ENCODE peak calls at places on chromosome 3, in ten cellular contexts. L is cardiac muscle cell, T is suprapubic skin, Y is astrocyte, E is heart left ventricle, V is body of pancreas, W is BE2C, G is mucosa of descending colon, P is ovary, C is GM12878. R is an unnamed sample.

GRCh38 chr3:157530637-157531300 is 27.6 kb upstream of the VEPH1 start:
- DNase-seq in L (peak; percentile 69), T (no peak), Y (peak; percentile 73), E (no peak), V (no peak), W (no peak), G (no peak), P (no peak), C (no peak), R (no peak)

GRCh38 chr3:131386429-131386926 is 4.9 kb downstream of the NUDT16 start:
- DNase-seq in L (peak; percentile 65), T (peak; percentile 88), Y (no peak), E (peak; percentile 82), V (peak; percentile 42), W (no peak), G (peak; percentile 77), P (no peak), C (no peak), R (peak; percentile 57)

GRCh38 chr3:174440350-174440716 is 418.8 kb upstream of the NAALADL2 start:
- DNase-seq in L (peak; percentile 76), T (no peak), Y (peak; percentile 67), E (no peak), V (peak; percentile 18), W (no peak), G (peak; percentile 24), P (peak; percentile 46), C (no peak), R (peak; percentile 36)

GRCh38 chr3:88852606-88853005 is 254.8 kb upstream of the EPHA3 start:
- DNase-seq in L (no peak), T (no peak), Y (no peak), E (no peak), V (no peak), W (no peak), G (no peak), P (no peak), C (no peak), R (no peak)

GRCh38 chr3:56819016-56819809 is 17.5 kb upstream of the ARHGEF3 start:
- DNase-seq in L (no peak), T (no peak), Y (no peak), E (no peak), V (no peak), W (no peak), G (no peak), P (no peak), C (no peak), R (no peak)

GRCh38 chr3:123949606-123950005 is 11.4 kb downstream of the CCDC14 start:
- DNase-seq in L (no peak), T (no peak), Y (peak; percentile 72), E (no peak), V (no peak), W (no peak), G (no peak), P (no peak), C (no peak), R (no peak)

GRCh38 chr3:171801738-171802600 is 8.3 kb downstream of the PLD1 start:
- DNase-seq in L (peak; percentile 91), T (no peak), Y (peak; percentile 94), E (no peak), V (no peak), W (no peak), G (no peak), P (no peak), C (peak; percentile 70), R (no peak)

GRCh38 chr3:14886101-14886500 is 61.3 kb upstream of the NR2C2 start:
- DNase-seq in L (no peak), T (no peak), Y (no peak), E (no peak), V (no peak), W (no peak), G (no peak), P (no peak), C (no peak), R (no peak)

GRCh38 chr3:31129241-31129640 is 234.8 kb upstream of the GADL1 start:
- DNase-seq in L (no peak), T (no peak), Y (no peak), E (no peak), V (no peak), W (no peak), G (no peak), P (no peak), C (peak; percentile 19), R (no peak)

GRCh38 chr3:184511741-184512140 is 49.8 kb upstream of the EPHB3 start:
- DNase-seq in L (no peak), T (no peak), Y (no peak), E (no peak), V (no peak), W (no peak), G (no peak), P (no peak), C (no peak), R (no peak)

GRCh38 chr3:184508938-184509337 is 52.6 kb upstream of the EPHB3 start:
- DNase-seq in L (no peak), T (no peak), Y (no peak), E (no peak), V (peak; percentile 43), W (no peak), G (no peak), P (no peak), C (no peak), R (no peak)

GRCh38 chr3:184512621-184513020 is 49.0 kb upstream of the EPHB3 start:
- DNase-seq in L (no peak), T (no peak), Y (no peak), E (no peak), V (no peak), W (no peak), G (no peak), P (no peak), C (no peak), R (no peak)

GRCh38 chr3:184514151-184514490 is 47.5 kb upstream of the EPHB3 start:
- DNase-seq in L (no peak), T (no peak), Y (no peak), E (no peak), V (no peak), W (no peak), G (no peak), P (no peak), C (no peak), R (no peak)

DNA sequence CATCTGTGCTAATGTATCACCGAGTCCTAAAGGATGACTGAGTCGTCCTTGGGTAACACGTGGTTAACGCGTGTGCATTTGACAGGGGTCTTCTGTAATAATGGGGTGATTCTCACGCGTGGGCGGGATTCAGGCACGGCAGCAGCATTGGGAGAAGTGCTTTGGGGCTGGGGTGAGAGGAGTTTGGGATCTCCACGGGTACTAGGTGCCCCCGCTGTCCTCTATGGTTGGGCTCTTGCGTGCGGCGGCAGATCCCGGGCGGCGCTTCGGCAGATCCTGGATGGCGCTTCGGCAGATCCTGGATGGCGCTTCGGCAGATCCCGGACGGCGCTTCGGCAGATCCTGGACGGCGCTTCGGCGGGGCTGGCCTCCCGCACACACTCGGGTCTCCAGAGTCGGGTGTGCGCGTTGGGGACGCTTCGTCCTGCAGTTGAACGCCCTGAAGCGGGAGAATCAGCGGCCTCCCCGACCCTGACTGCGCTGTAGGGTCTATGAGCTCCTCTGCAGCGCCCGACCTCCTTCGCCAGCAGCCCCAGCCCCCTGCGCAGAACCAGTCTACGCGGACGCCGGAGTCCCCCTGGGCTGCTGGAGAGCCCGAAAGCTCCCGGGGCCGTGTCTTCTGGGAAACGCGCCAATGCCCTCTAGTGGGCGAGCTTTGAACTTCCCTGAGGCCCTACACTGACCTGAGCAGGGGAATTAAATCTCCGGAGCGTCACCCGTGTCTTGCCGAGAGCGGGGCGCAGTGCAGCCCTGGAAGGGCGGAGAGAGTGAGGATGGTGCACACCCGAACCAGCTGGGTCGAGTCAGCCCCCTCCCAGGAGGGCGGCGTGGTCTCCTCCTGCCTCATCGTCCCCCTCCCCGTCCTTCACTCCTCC is 48.1 kb upstream of the EPHB3 start:
- DNase-seq in L (peak; percentile 83), T (peak; percentile 92), Y (peak; percentile 42), E (peak; percentile 85), V (peak; percentile 88), W (peak; percentile 90), G (peak; percentile 88), P (peak; percentile 93), C (peak; percentile 7), R (peak; percentile 85)
- TF ChIP-seq CTCF in L (peak; percentile 84), T (peak; percentile 81), Y (peak; percentile 67), E (peak; percentile 89), V (peak; percentile 75), W (peak; percentile 83), G (peak; percentile 90), P (peak; percentile 88), C (peak; percentile 90), R (peak; percentile 90)

GRCh38 chr3:185653949-185654757 is 68.1 kb downstream of the SENP2 start:
- DNase-seq in L (peak; percentile 60), T (no peak), Y (peak; percentile 66), E (no peak), V (no peak), W (no peak), G (no peak), P (no peak), C (no peak), R (no peak)
- H3K4me3 ChIP-seq in L (no peak overlapping the region), T (no peak overlapping the region), Y (no peak overlapping the region), E (no peak overlapping the region), V (no peak overlapping the region), W (no peak overlapping the region), G (no peak overlapping the region), P (no peak overlapping the region), C (no peak overlapping the region), R (no peak overlapping the region)

DNA sequence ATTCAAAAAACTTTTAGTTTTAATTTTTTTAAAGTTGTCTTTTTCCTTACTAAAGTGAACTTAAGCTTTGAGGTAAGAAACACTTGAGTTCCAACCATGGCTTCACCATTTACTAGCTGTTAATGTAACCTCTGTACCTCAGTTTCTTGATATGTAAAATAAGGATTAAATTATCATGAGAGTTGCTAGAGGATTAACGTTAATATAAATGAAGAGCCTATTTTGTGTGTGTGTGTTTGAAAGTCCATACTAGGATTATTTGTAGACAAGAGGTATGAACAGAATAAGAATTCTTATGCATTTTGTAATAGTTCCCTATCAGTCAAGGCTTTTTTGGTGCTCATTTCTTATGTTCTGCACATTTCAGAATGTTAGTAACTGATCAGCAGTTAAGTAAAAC is 93.7 kb downstream of the MME start:
- DNase-seq in L (no peak), T (no peak), Y (no peak), E (no peak), V (no peak), W (no peak), G (no peak), P (no peak), C (no peak), R (no peak)
- H3K4me1 ChIP-seq in L (no peaks in the 10 kb centered on the region), T (no peaks in the 10 kb centered on the region), Y (no peaks in the 10 kb centered on the region), E (no peaks in the 10 kb centered on the region), V (no peaks in the 10 kb centered on the region), W (no peaks in the 10 kb centered on the region), G (no peaks in the 10 kb centered on the region), P (no peaks in the 10 kb centered on the region), C (no peaks in the 10 kb centered on the region), R (no peaks in the 10 kb centered on the region)

DNA sequence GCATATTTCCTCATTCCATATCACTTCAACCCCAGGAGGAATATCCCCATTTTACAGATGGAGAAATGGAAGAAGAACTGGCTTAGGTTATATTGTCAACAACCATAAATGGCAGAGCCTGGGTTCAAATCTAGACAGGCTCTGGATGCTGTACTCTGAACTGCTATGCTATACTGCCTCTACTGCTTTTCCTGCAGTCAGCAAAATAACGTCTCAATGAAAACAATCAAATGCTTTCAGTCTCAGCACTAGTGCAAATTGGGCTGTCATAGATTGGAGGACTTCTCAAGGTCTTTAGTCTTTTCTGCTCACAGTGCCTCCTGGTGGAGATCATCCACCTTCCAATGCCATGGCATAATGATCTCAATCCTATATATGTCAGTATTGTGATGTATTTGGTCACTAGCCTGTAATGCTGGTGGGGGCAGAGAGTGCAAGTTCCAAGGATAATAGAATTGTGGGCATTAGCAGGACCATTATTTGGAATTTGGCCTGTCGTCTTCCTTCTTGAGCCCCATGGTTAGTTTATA is 285.0 kb downstream of the CLSTN2 start:
- DNase-seq in L (no peak), T (no peak), Y (no peak), E (no peak), V (no peak), W (no peak), G (no peak), P (no peak), C (no peak), R (no peak)
- TF ChIP-seq CTCF in L (no peak), T (no peak), Y (no peak), E (no peak), V (no peak), W (peak; percentile 52), G (no peak), P (no peak), C (peak; percentile 16), R (no peak)